ENCODE peak calls at places on chromosomes 1 and 21, in five cellular contexts. O is A549; R is fibroblast of pulmonary artery; U is endodermal cell; Q is CD4-positive, alpha-beta T cell. S is an unnamed sample.

GRCh38 chr1:21630571-21631338 is 38.4 kb downstream of the RAP1GAP start:
- DNase-seq in O (no peak), R (no peak), U (peak; percentile 76), Q (no peak), S (no peak)

GRCh38 chr1:182952677-182953444 is at the start of gene SHCBP1L:
- DNase-seq in O (no peak), R (no peak), U (no peak), Q (no peak), S (no peak)

GRCh38 chr1:161080391-161081150 is 8.8 kb downstream of the NECTIN4 start:
- DNase-seq in O (no peak), R (peak; percentile 38), U (no peak), Q (no peak), S (no peak)

GRCh38 chr1:65953170-65953569 is 160.5 kb downstream of the PDE4B start:
- DNase-seq in O (no peak), R (peak; percentile 20), U (no peak), Q (no peak), S (no peak)

GRCh38 chr1:180230416-180230790 is 339 bp downstream of the LHX4 start:
- DNase-seq in O (no peak), R (no peak), U (peak; percentile 82), Q (no peak), S (peak; percentile 13)

GRCh38 chr1:222165625-222166024 is 382.3 kb downstream of the HHIPL2 start:
- DNase-seq in O (no peak), R (no peak), U (no peak), Q (no peak), S (no peak)

GRCh38 chr1:53370369-53370961 is 42.6 kb upstream of the LRP8 start:
- DNase-seq in O (no peak), R (no peak), U (peak; percentile 44), Q (no peak), S (no peak)

GRCh38 chr1:228008391-228009115 is 1.8 kb downstream of the WNT3A start:
- DNase-seq in O (no peak), R (no peak), U (peak; percentile 78), Q (no peak), S (no peak)

GRCh38 chr21:42590431-42591131 is 62.8 kb upstream of the PDE9A start:
- DNase-seq in O (no peak), R (no peak), U (peak; percentile 42), Q (peak; percentile 28), S (no peak)

GRCh38 chr1:20964540-20965484 is 177.7 kb upstream of the HP1BP3 start:
- DNase-seq in O (no peak), R (no peak), U (no peak), Q (no peak), S (no peak)

GRCh38 chr1:9369964-9370788 is 77.5 kb downstream of the SPSB1 start:
- DNase-seq in O (no peak), R (no peak), U (no peak), Q (no peak), S (no peak)

GRCh38 chr1:27000817-27001460 is 7.4 kb downstream of the TRNP1 start:
- DNase-seq in O (peak; percentile 64), R (peak; percentile 62), U (peak; percentile 50), Q (no peak), S (no peak)

GRCh38 chr1:54328117-54328636 is 78.0 kb downstream of the SSBP3 start:
- DNase-seq in O (no peak), R (no peak), U (peak; percentile 59), Q (no peak), S (no peak)

GRCh38 chr1:18090636-18091035 is 17.0 kb upstream of the IGSF21 start:
- DNase-seq in O (no peak), R (no peak), U (peak; percentile 91), Q (no peak), S (no peak)

GRCh38 chr1:18855573-18855972 is 3.9 kb downstream of the TAS1R2 start:
- DNase-seq in O (no peak), R (no peak), U (no peak), Q (no peak), S (no peak)

GRCh38 chr1:49240709-49241221 is 464.1 kb upstream of the BEND5 start:
- DNase-seq in O (no peak), R (no peak), U (no peak), Q (no peak), S (no peak)

GRCh38 chr1:31843506-31843905 is 27.7 kb upstream of the SPOCD1 start:
- DNase-seq in O (no peak), R (peak; percentile 69), U (peak; percentile 40), Q (no peak), S (no peak)

GRCh38 chr1:12708396-12708795 is 7.5 kb upstream of the AADACL3 start:
- DNase-seq in O (no peak), R (no peak), U (no peak), Q (no peak), S (no peak)
- TF ChIP-seq CTCF in O (no peak), R (no peak), U (no peak), Q (no peak), S (no peak)

GRCh38 chr1:86621286-86621685 is 74.4 kb downstream of the CLCA4 start:
- DNase-seq in O (no peak), R (peak; percentile 0), U (no peak), Q (no peak), S (no peak)
- TF ChIP-seq CTCF in O (no peak), R (no peak), U (no peak), Q (no peak), S (no peak)

DNA sequence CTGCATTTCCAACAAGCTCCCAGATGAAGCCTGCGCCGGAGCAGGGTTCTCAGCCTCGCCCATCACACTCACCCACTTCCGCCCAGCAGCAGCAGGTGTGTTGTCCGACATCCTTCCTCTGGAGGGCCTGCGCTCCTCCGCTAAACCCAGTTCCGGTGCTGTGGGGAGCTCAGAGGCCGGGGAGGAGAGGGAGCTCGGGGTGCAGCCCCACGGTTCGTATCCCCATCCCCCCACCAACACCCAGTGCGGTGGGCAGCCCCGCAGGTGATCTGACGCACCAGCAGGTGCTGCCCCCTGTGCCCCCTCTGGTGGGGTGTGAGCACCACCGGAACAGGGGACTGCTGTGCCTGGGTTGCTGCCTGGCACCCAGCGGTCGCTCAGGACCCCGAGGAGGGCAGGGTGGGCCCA is 3.4 kb upstream of the PEX10 start:
- DNase-seq in O (no peak), R (no peak), U (no peak), Q (peak; percentile 54), S (peak; percentile 59)
- TF ChIP-seq CTCF in O (no peak), R (no peak), U (no peak), Q (no peak), S (peak; percentile 23)

GRCh38 chr1:157955860-157956259 is 37.6 kb upstream of the KIRREL1 start:
- DNase-seq in O (no peak), R (no peak), U (no peak), Q (no peak), S (no peak)
- TF ChIP-seq CTCF in O (no peak), R (no peak), U (no peak), Q (no peak), S (no peak)

S was measured in Calu3.